ENCODE peak calls at places on chromosomes 4 and X, in six cellular contexts. One of them, this sample, is unnamed.

GRCh38 chr4:140326395-140326993 is 47.0 kb upstream of the SCOC start:
- DNase-seq in activated CD4-positive, alpha-beta T cell treated with anti-CD3 and anti-CD28 coated beads for 24 hours: no peak
- DNase-seq in WTC11: no peak
- DNase-seq in stimulated activated CD4-positive, alpha-beta T cell treated with anti-CD3 and anti-CD28 coated beads, TNF-alpha, amount 100 ng/mL, for 4 hours: no peak
- DNase-seq in NCI-H2081: peak
- DNase-seq in progenitor cell of endocrine pancreas: no peak
- DNase-seq in this sample: no peak

GRCh38 chr4:13137400-13137799 is 346.7 kb downstream of the RAB28 start:
- DNase-seq in activated CD4-positive, alpha-beta T cell treated with anti-CD3 and anti-CD28 coated beads for 24 hours: no peak
- DNase-seq in stimulated activated CD4-positive, alpha-beta T cell treated with anti-CD3 and anti-CD28 coated beads, TNF-alpha, amount 100 ng/mL, for 4 hours: no peak
- DNase-seq in WTC11: no peak
- DNase-seq in progenitor cell of endocrine pancreas: no peak
- DNase-seq in NCI-H2081: no peak
- DNase-seq in this sample: no peak

GRCh38 chr4:176981551-176981950 is 188.8 kb upstream of the VEGFC start:
- DNase-seq in activated CD4-positive, alpha-beta T cell treated with anti-CD3 and anti-CD28 coated beads for 24 hours: no peak
- DNase-seq in NCI-H2081: no peak
- DNase-seq in stimulated activated CD4-positive, alpha-beta T cell treated with anti-CD3 and anti-CD28 coated beads, TNF-alpha, amount 100 ng/mL, for 4 hours: no peak
- DNase-seq in WTC11: no peak
- DNase-seq in progenitor cell of endocrine pancreas: no peak
- DNase-seq in this sample: no peak

GRCh38 chr4:110183643-110184042 is 14.8 kb downstream of the ELOVL6 start:
- DNase-seq in WTC11: no peak
- DNase-seq in activated CD4-positive, alpha-beta T cell treated with anti-CD3 and anti-CD28 coated beads for 24 hours: no peak
- DNase-seq in stimulated activated CD4-positive, alpha-beta T cell treated with anti-CD3 and anti-CD28 coated beads, TNF-alpha, amount 100 ng/mL, for 4 hours: no peak
- DNase-seq in NCI-H2081: no peak
- DNase-seq in progenitor cell of endocrine pancreas: no peak
- DNase-seq in this sample: no peak

GRCh38 chrX:39983715-39984114 is 114.0 kb downstream of the BCOR start:
- DNase-seq in NCI-H2081: no peak
- DNase-seq in stimulated activated CD4-positive, alpha-beta T cell treated with anti-CD3 and anti-CD28 coated beads, TNF-alpha, amount 100 ng/mL, for 4 hours: no peak
- DNase-seq in progenitor cell of endocrine pancreas: no peak
- DNase-seq in WTC11: no peak
- DNase-seq in activated CD4-positive, alpha-beta T cell treated with anti-CD3 and anti-CD28 coated beads for 24 hours: no peak
- DNase-seq in this sample: no peak

GRCh38 chr4:3384771-3385701 is 56.7 kb upstream of the HGFAC start:
- DNase-seq in NCI-H2081: no peak
- DNase-seq in activated CD4-positive, alpha-beta T cell treated with anti-CD3 and anti-CD28 coated beads for 24 hours: no peak
- DNase-seq in stimulated activated CD4-positive, alpha-beta T cell treated with anti-CD3 and anti-CD28 coated beads, TNF-alpha, amount 100 ng/mL, for 4 hours: no peak
- DNase-seq in WTC11: no peak
- DNase-seq in progenitor cell of endocrine pancreas: no peak
- DNase-seq in this sample: no peak

GRCh38 chr4:128394778-128395177 is 107.2 kb upstream of the PGRMC2 start:
- DNase-seq in activated CD4-positive, alpha-beta T cell treated with anti-CD3 and anti-CD28 coated beads for 24 hours: no peak
- DNase-seq in stimulated activated CD4-positive, alpha-beta T cell treated with anti-CD3 and anti-CD28 coated beads, TNF-alpha, amount 100 ng/mL, for 4 hours: no peak
- DNase-seq in NCI-H2081: no peak
- DNase-seq in progenitor cell of endocrine pancreas: no peak
- DNase-seq in WTC11: no peak
- DNase-seq in this sample: no peak

GRCh38 chrX:136794080-136794479 is 13.3 kb upstream of the ARHGEF6 start:
- DNase-seq in WTC11: no peak
- DNase-seq in NCI-H2081: peak
- DNase-seq in progenitor cell of endocrine pancreas: no peak
- DNase-seq in stimulated activated CD4-positive, alpha-beta T cell treated with anti-CD3 and anti-CD28 coated beads, TNF-alpha, amount 100 ng/mL, for 4 hours: no peak
- DNase-seq in activated CD4-positive, alpha-beta T cell treated with anti-CD3 and anti-CD28 coated beads for 24 hours: no peak
- DNase-seq in this sample: no peak

GRCh38 chrX:30246769-30247489 is at the start of gene MAGEB1:
- DNase-seq in stimulated activated CD4-positive, alpha-beta T cell treated with anti-CD3 and anti-CD28 coated beads, TNF-alpha, amount 100 ng/mL, for 4 hours: no peak
- DNase-seq in NCI-H2081: no peak
- DNase-seq in activated CD4-positive, alpha-beta T cell treated with anti-CD3 and anti-CD28 coated beads for 24 hours: no peak
- DNase-seq in progenitor cell of endocrine pancreas: no peak
- DNase-seq in WTC11: peak
- DNase-seq in this sample: no peak

GRCh38 chrX:139766545-139766983 is 58.6 kb upstream of the MCF2 start:
- DNase-seq in WTC11: no peak
- DNase-seq in activated CD4-positive, alpha-beta T cell treated with anti-CD3 and anti-CD28 coated beads for 24 hours: no peak
- DNase-seq in stimulated activated CD4-positive, alpha-beta T cell treated with anti-CD3 and anti-CD28 coated beads, TNF-alpha, amount 100 ng/mL, for 4 hours: no peak
- DNase-seq in progenitor cell of endocrine pancreas: no peak
- DNase-seq in NCI-H2081: no peak
- DNase-seq in this sample: no peak

GRCh38 chr4:113141901-113142346 is 92.5 kb downstream of the ANK2 start:
- DNase-seq in WTC11: no peak
- DNase-seq in activated CD4-positive, alpha-beta T cell treated with anti-CD3 and anti-CD28 coated beads for 24 hours: no peak
- DNase-seq in stimulated activated CD4-positive, alpha-beta T cell treated with anti-CD3 and anti-CD28 coated beads, TNF-alpha, amount 100 ng/mL, for 4 hours: no peak
- DNase-seq in NCI-H2081: peak
- DNase-seq in progenitor cell of endocrine pancreas: no peak
- DNase-seq in this sample: peak

GRCh38 chr4:145347684-145348083 is 134.0 kb upstream of the SMAD1 start:
- DNase-seq in WTC11: no peak
- DNase-seq in stimulated activated CD4-positive, alpha-beta T cell treated with anti-CD3 and anti-CD28 coated beads, TNF-alpha, amount 100 ng/mL, for 4 hours: no peak
- DNase-seq in activated CD4-positive, alpha-beta T cell treated with anti-CD3 and anti-CD28 coated beads for 24 hours: no peak
- DNase-seq in NCI-H2081: no peak
- DNase-seq in progenitor cell of endocrine pancreas: no peak
- DNase-seq in this sample: peak

GRCh38 chr4:40924096-40924792 is 174.5 kb downstream of the NSUN7 start:
- DNase-seq in progenitor cell of endocrine pancreas: peak
- DNase-seq in stimulated activated CD4-positive, alpha-beta T cell treated with anti-CD3 and anti-CD28 coated beads, TNF-alpha, amount 100 ng/mL, for 4 hours: peak
- DNase-seq in activated CD4-positive, alpha-beta T cell treated with anti-CD3 and anti-CD28 coated beads for 24 hours: peak
- DNase-seq in NCI-H2081: peak
- DNase-seq in WTC11: peak
- DNase-seq in this sample: no peak

GRCh38 chr4:169315530-169316306 is 45.0 kb upstream of the SH3RF1 start:
- DNase-seq in stimulated activated CD4-positive, alpha-beta T cell treated with anti-CD3 and anti-CD28 coated beads, TNF-alpha, amount 100 ng/mL, for 4 hours: no peak
- DNase-seq in progenitor cell of endocrine pancreas: no peak
- DNase-seq in activated CD4-positive, alpha-beta T cell treated with anti-CD3 and anti-CD28 coated beads for 24 hours: no peak
- DNase-seq in NCI-H2081: no peak
- DNase-seq in WTC11: no peak
- DNase-seq in this sample: no peak

GRCh38 chr4:80024335-80024734 is 48.7 kb downstream of the ANTXR2 start:
- DNase-seq in progenitor cell of endocrine pancreas: no peak
- DNase-seq in NCI-H2081: no peak
- DNase-seq in stimulated activated CD4-positive, alpha-beta T cell treated with anti-CD3 and anti-CD28 coated beads, TNF-alpha, amount 100 ng/mL, for 4 hours: no peak
- DNase-seq in activated CD4-positive, alpha-beta T cell treated with anti-CD3 and anti-CD28 coated beads for 24 hours: no peak
- DNase-seq in WTC11: no peak
- DNase-seq in this sample: no peak